ENCODE peak calls at places on chromosomes 11 and 22, in eight cellular contexts. X, M, C, G, E, U, L and R are unnamed samples. For H3K9me3, the result is how much of the 10 kb centered on the place peaks cover.

GRCh38 chr11:119907934-119908760 is 179.1 kb upstream of the NECTIN1 start:
- DNase-seq in X (no peak), M (no peak), C (no peak), G (peak), E (no peak), U (no peak), L (no peak), R (no peak)

GRCh38 chr11:105609341-105609781 is 512 bp upstream of the GRIA4 start:
- DNase-seq in X (no peak), M (no peak), C (no peak), G (no peak), E (no peak), U (no peak), L (no peak), R (no peak)

GRCh38 chr11:95135155-95135554 is 45.5 kb downstream of the ENDOD1 start:
- DNase-seq in X (no peak), M (no peak), C (no peak), G (no peak), E (no peak), U (peak), L (no peak), R (peak)

GRCh38 chr11:9821008-9821752 is 157.3 kb downstream of the SWAP70 start:
- DNase-seq in X (no peak), M (no peak), C (no peak), G (no peak), E (no peak), U (no peak), L (no peak), R (no peak)

GRCh38 chr11:122115520-122116343 is at the start of gene BLID:
- DNase-seq in X (no peak), M (no peak), C (no peak), G (peak), E (peak), U (peak), L (peak), R (peak)

GRCh38 chr11:125165664-125166346 is 1.3 kb downstream of the PKNOX2 start:
- DNase-seq in X (no peak), M (no peak), C (no peak), G (no peak), E (no peak), U (no peak), L (no peak), R (no peak)

GRCh38 chr11:128776434-128777284 is 82.8 kb downstream of the FLI1 start:
- DNase-seq in X (no peak), M (no peak), C (no peak), G (peak), E (no peak), U (peak), L (peak), R (peak)

GRCh38 chr22:17198188-17199130 is 20.8 kb downstream of the ADA2 start:
- DNase-seq in X (no peak), M (no peak), C (peak), G (no peak), E (peak), U (peak), L (peak), R (no peak)

GRCh38 chr22:27453688-27454087 is 347.9 kb downstream of the MN1 start:
- DNase-seq in X (no peak), M (no peak), C (no peak), G (no peak), E (no peak), U (no peak), L (no peak), R (no peak)

GRCh38 chr11:66317322-66317765 is 500 bp upstream of the CD248 start:
- DNase-seq in X (no peak), M (no peak), C (no peak), G (no peak), E (no peak), U (peak), L (peak), R (no peak)

GRCh38 chr22:38614331-38615122 is 41.7 kb downstream of the FAM227A start:
- DNase-seq in X (no peak), M (no peak), C (peak), G (no peak), E (no peak), U (no peak), L (no peak), R (no peak)

GRCh38 chr11:59154585-59154984 is 11.9 kb downstream of the FAM111A start:
- DNase-seq in X (no peak), M (no peak), C (no peak), G (no peak), E (no peak), U (no peak), L (no peak), R (no peak)

GRCh38 chr11:125364085-125364822 is 131.8 kb downstream of the FEZ1 start:
- DNase-seq in X (no peak), M (no peak), C (peak), G (no peak), E (no peak), U (no peak), L (no peak), R (no peak)

GRCh38 chr11:3939651-3940190 is 84.3 kb downstream of the STIM1 start:
- DNase-seq in X (no peak), M (no peak), C (peak), G (no peak), E (no peak), U (no peak), L (no peak), R (no peak)

GRCh38 chr22:48175721-48176120 is 1413.3 kb downstream of the TBC1D22A start:
- DNase-seq in X (no peak), M (no peak), C (no peak), G (no peak), E (no peak), U (no peak), L (no peak), R (no peak)

GRCh38 chr11:128667873-128668272 is 26.0 kb upstream of the FLI1 start:
- DNase-seq in X (no peak), M (no peak), C (no peak), G (no peak), E (no peak), U (no peak), L (no peak), R (no peak)

GRCh38 chr11:10524471-10524870 is 16.5 kb downstream of the RNF141 start:
- DNase-seq in X (no peak), M (no peak), C (no peak), G (no peak), E (no peak), U (no peak), L (no peak), R (no peak)

GRCh38 chr11:18757742-18758294 is 31.8 kb upstream of the IGSF22 start:
- DNase-seq in X (no peak), M (no peak), C (peak), G (no peak), E (no peak), U (no peak), L (no peak), R (no peak)

GRCh38 chr22:44802071-44802700 is 49.8 kb downstream of the ARHGAP8 start:
- DNase-seq in X (no peak), M (no peak), C (no peak), G (no peak), E (no peak), U (no peak), L (no peak), R (no peak)

GRCh38 chr11:116955949-116956348 is 118.5 kb upstream of the APOA1 start:
- DNase-seq in X (no peak), M (no peak), C (no peak), G (no peak), E (no peak), U (no peak), L (peak), R (no peak)

GRCh38 chr11:47533690-47534135 is 19.2 kb downstream of the CELF1 start:
- DNase-seq in X (no peak), M (no peak), C (peak), G (no peak), E (no peak), U (no peak), L (no peak), R (no peak)

GRCh38 chr11:64744544-64745218 is 739 bp upstream of the RASGRP2 start:
- DNase-seq in X (no peak), M (no peak), C (no peak), G (no peak), E (no peak), U (no peak), L (peak), R (no peak)

GRCh38 chr22:44941176-44941575 is 68.6 kb downstream of the PHF21B start:
- DNase-seq in X (no peak), M (no peak), C (no peak), G (no peak), E (no peak), U (no peak), L (no peak), R (no peak)

GRCh38 chr11:81497202-81497804 is 1236.4 kb downstream of the FAM181B start:
- DNase-seq in X (no peak), M (no peak), C (no peak), G (no peak), E (no peak), U (no peak), L (no peak), R (no peak)

GRCh38 chr11:86228967-86229330 is 15.6 kb upstream of the EED start:
- DNase-seq in X (no peak), M (no peak), C (no peak), G (no peak), E (no peak), U (no peak), L (no peak), R (no peak)

GRCh38 chr11:6928916-6929315 is 2.7 kb downstream of the ZNF215 start:
- DNase-seq in X (no peak), M (no peak), C (no peak), G (no peak), E (no peak), U (no peak), L (no peak), R (no peak)

GRCh38 chr22:37932821-37933578 is 20.4 kb downstream of the C22orf23 start:
- DNase-seq in X (no peak), M (no peak), C (no peak), G (no peak), E (peak), U (peak), L (peak), R (peak)

GRCh38 chr11:13073119-13073981 is 64.2 kb downstream of the RASSF10 start:
- DNase-seq in X (peak), M (no peak), C (peak), G (no peak), E (no peak), U (no peak), L (no peak), R (no peak)

GRCh38 chr22:32634424-32634981 is 159.9 kb downstream of the FBXO7 start:
- DNase-seq in X (no peak), M (no peak), C (no peak), G (no peak), E (no peak), U (no peak), L (no peak), R (no peak)

GRCh38 chr11:44574620-44575287 is 9.3 kb downstream of the CD82 start:
- DNase-seq in X (peak), M (no peak), C (peak), G (no peak), E (no peak), U (no peak), L (no peak), R (peak)

GRCh38 chr11:95330332-95330731 is 99.3 kb upstream of the SESN3 start:
- DNase-seq in X (no peak), M (no peak), C (no peak), G (no peak), E (no peak), U (peak), L (no peak), R (no peak)

GRCh38 chr11:45834298-45834756 is 12.9 kb upstream of the CRY2 start:
- DNase-seq in X (peak), M (no peak), C (no peak), G (no peak), E (no peak), U (no peak), L (no peak), R (peak)

GRCh38 chr22:21652547-21653545 is 10.7 kb downstream of the SDF2L1 start:
- DNase-seq in X (no peak), M (no peak), C (no peak), G (no peak), E (no peak), U (no peak), L (no peak), R (no peak)

GRCh38 chr11:128210148-128210940 is 377.0 kb downstream of the ETS1 start:
- DNase-seq in X (peak), M (peak), C (peak), G (no peak), E (no peak), U (no peak), L (peak), R (no peak)

GRCh38 chr11:2179516-2179915 is 7.9 kb upstream of the TH start:
- DNase-seq in X (no peak), M (no peak), C (no peak), G (no peak), E (no peak), U (no peak), L (no peak), R (no peak)

GRCh38 chr11:64604458-64605247 is 13.6 kb downstream of the SLC22A12 start:
- DNase-seq in X (no peak), M (no peak), C (no peak), G (no peak), E (no peak), U (no peak), L (no peak), R (no peak)

GRCh38 chr22:30430933-30431332 is 5.4 kb downstream of the MTFP1 start:
- DNase-seq in X (no peak), M (no peak), C (no peak), G (no peak), E (no peak), U (no peak), L (no peak), R (no peak)

GRCh38 chr11:77113382-77114088 is 10.9 kb downstream of the OMP start:
- DNase-seq in X (no peak), M (no peak), C (no peak), G (no peak), E (no peak), U (peak), L (no peak), R (peak)
- TF ChIP-seq CTCF in X (peak), M (peak), C (peak), G (no peak), E (peak), U (no peak), L (peak), R (peak)

GRCh38 chr11:87300640-87301381 is 263.1 kb downstream of the TMEM135 start:
- DNase-seq in X (no peak), M (no peak), C (no peak), G (no peak), E (no peak), U (no peak), L (no peak), R (no peak)
- H3K9me3 ChIP-seq in X (under half), M (under half), C (under half), G (under half), E (under half), U (under half), L (under half), R (under half)

GRCh38 chr22:42683599-42684283 is 34.5 kb upstream of the CYB5R3 start:
- DNase-seq in X (no peak), M (no peak), C (no peak), G (no peak), E (no peak), U (peak), L (peak), R (no peak)
- TF ChIP-seq CTCF in X (no peak), M (no peak), C (no peak), G (no peak), E (no peak), U (no peak), L (no peak), R (no peak)

DNA sequence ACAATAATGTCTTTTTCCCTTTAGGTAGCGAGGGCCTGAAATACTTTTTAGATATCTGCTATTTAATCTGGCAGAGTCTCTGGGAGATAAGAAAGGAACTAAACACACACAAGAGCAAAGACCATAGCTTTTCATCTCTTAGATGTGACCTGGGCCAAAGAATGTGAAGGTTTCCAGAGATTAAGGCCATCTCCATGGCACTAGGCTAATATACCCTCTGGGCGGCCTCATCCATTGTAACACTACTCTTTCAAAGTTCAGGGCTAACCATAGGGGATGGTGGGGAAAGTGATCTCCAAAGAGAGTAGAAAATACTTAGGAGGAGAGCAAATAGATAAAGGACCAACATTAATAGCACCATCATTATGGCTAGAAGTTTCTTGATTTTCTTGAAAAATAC is 326.4 kb downstream of the LRRC4C start:
- DNase-seq in X (no peak), M (no peak), C (no peak), G (no peak), E (no peak), U (no peak), L (no peak), R (no peak)
- H3K9me3 ChIP-seq in X (under half), M (under half), C (under half), G (under half), E (under half), U (under half), L (under half), R (under half)

GRCh38 chr11:73297231-73297590 is 10.9 kb upstream of the ARHGEF17 start:
- DNase-seq in X (no peak), M (no peak), C (no peak), G (no peak), E (no peak), U (no peak), L (no peak), R (no peak)

GRCh38 chr11:73296501-73297230 is 11.4 kb upstream of the ARHGEF17 start:
- DNase-seq in X (no peak), M (no peak), C (no peak), G (no peak), E (no peak), U (peak), L (no peak), R (no peak)

GRCh38 chr11:73297702-73298101 is 10.4 kb upstream of the ARHGEF17 start:
- DNase-seq in X (no peak), M (no peak), C (no peak), G (no peak), E (no peak), U (no peak), L (no peak), R (no peak)

GRCh38 chr11:73298233-73298632 is 9.8 kb upstream of the ARHGEF17 start:
- DNase-seq in X (no peak), M (no peak), C (no peak), G (peak), E (no peak), U (no peak), L (no peak), R (no peak)

DNA sequence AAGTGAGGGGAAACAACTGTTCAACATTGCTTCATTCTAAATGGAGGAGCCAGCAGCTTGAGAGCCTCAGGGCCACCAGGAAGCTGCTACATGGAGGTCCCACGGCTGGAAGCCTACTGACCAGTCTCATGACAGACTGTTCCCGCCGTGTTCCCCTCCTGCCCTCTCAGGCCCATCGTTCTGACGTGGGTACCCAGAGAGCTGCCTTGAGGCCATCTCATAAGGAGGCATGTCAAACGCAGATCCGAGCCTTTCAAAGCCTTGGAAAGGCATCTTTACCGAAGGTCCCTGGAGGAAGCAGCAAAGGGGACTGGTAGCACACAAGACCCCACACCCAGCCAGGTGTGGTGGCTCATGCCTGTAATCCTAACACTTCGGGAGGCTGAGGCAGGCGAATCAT is 8.3 kb upstream of the ARHGEF17 start:
- DNase-seq in X (no peak), M (no peak), C (no peak), G (no peak), E (no peak), U (no peak), L (no peak), R (no peak)
- TF ChIP-seq CTCF in X (no peak), M (no peak), C (no peak), G (no peak), E (no peak), U (no peak), L (no peak), R (no peak)

GRCh38 chr11:60303661-60304060 is 23.2 kb downstream of the MS4A4A start:
- DNase-seq in X (no peak), M (no peak), C (no peak), G (no peak), E (no peak), U (no peak), L (no peak), R (no peak)
- H3K9me3 ChIP-seq in X (under half), M (under half), C (under half), G (under half), E (under half), U (under half), L (under half), R (under half)

GRCh38 chr11:35567737-35568465 is 42.5 kb upstream of the PAMR1 start:
- DNase-seq in X (peak), M (no peak), C (peak), G (no peak), E (peak), U (no peak), L (no peak), R (no peak)

GRCh38 chr11:35566161-35566560 is 40.7 kb upstream of the PAMR1 start:
- DNase-seq in X (no peak), M (no peak), C (no peak), G (no peak), E (no peak), U (no peak), L (no peak), R (no peak)

GRCh38 chr11:35566885-35567284 is 41.5 kb upstream of the PAMR1 start:
- DNase-seq in X (no peak), M (no peak), C (no peak), G (no peak), E (no peak), U (no peak), L (no peak), R (no peak)

GRCh38 chr11:35571703-35572102 is 46.3 kb upstream of the PAMR1 start:
- DNase-seq in X (no peak), M (no peak), C (no peak), G (no peak), E (no peak), U (no peak), L (no peak), R (no peak)
- TF ChIP-seq CTCF in X (no peak), M (no peak), C (no peak), G (no peak), E (no peak), U (no peak), L (no peak), R (no peak)